ENCODE peak calls at places on chromosome 5, in four cellular contexts. Z, H, J and K are unnamed samples.
A peak's percentile ranks its signal among the peaks of the same experiment; 100 is the strongest.

GRCh38 chr5:5407924-5408323 is 14.6 kb upstream of the ICE1 start:
- DNase-seq in Z (no peak), J (no peak), H (no peak), K (no peak)

GRCh38 chr5:148697177-148697820 is 43.0 kb upstream of the HTR4 start:
- DNase-seq in Z (peak; percentile 42), J (no peak), H (peak; percentile 72), K (no peak)

GRCh38 chr5:133944263-133945230 is 23.9 kb downstream of the C5orf15 start:
- DNase-seq in J (peak; percentile 83), Z (peak; percentile 84), H (peak; percentile 60), K (peak; percentile 65)

GRCh38 chr5:137156175-137156574 is 343.0 kb downstream of the SPOCK1 start:
- DNase-seq in J (no peak), Z (no peak), H (no peak), K (no peak)

GRCh38 chr5:52638732-52639131 is 149.0 kb upstream of the ITGA1 start:
- DNase-seq in H (no peak), Z (no peak), J (no peak), K (no peak)

GRCh38 chr5:137372386-137373160 is 126.6 kb downstream of the SPOCK1 start:
- DNase-seq in H (no peak), J (no peak), Z (no peak), K (no peak)

GRCh38 chr5:174159327-174160247 is 114.1 kb downstream of the NSG2 start:
- DNase-seq in J (no peak), Z (no peak), H (peak; percentile 3), K (no peak)

GRCh38 chr5:139459451-139459934 is 3.0 kb downstream of the ECSCR start:
- DNase-seq in Z (no peak), H (no peak), J (no peak), K (no peak)

GRCh38 chr5:43631182-43631910 is 28.4 kb downstream of the NNT start:
- DNase-seq in H (peak; percentile 89), J (peak; percentile 78), Z (peak; percentile 94), K (peak; percentile 82)

GRCh38 chr5:153970496-153970895 is 68.2 kb downstream of the FAM114A2 start:
- DNase-seq in J (no peak), H (no peak), Z (no peak), K (no peak)

GRCh38 chr5:44774279-44774880 is 34.4 kb upstream of the MRPS30 start:
- DNase-seq in J (peak; percentile 42), H (peak; percentile 85), Z (peak; percentile 65), K (peak; percentile 48)

GRCh38 chr5:127898551-127899213 is 184.9 kb upstream of the SLC12A2 start:
- DNase-seq in Z (no peak), J (no peak), H (peak; percentile 62), K (no peak)

GRCh38 chr5:93883459-93883858 is 142.1 kb upstream of the POU5F2 start:
- DNase-seq in J (no peak), Z (no peak), H (peak; percentile 49), K (no peak)
- H2AFZ ChIP-seq in J (no peak overlapping the region), Z (no peak overlapping the region), H (no peak overlapping the region), K (no peak overlapping the region)

GRCh38 chr5:59040007-59040803 is 457.3 kb downstream of the RAB3C start:
- DNase-seq in J (no peak), Z (no peak), H (peak; percentile 81), K (no peak)
- H3K4me2 ChIP-seq in J (no peak overlapping the region), Z (peak overlapping the region; percentile 88), H (peak overlapping the region; percentile 55), K (peak overlapping the region; percentile 93)

DNA sequence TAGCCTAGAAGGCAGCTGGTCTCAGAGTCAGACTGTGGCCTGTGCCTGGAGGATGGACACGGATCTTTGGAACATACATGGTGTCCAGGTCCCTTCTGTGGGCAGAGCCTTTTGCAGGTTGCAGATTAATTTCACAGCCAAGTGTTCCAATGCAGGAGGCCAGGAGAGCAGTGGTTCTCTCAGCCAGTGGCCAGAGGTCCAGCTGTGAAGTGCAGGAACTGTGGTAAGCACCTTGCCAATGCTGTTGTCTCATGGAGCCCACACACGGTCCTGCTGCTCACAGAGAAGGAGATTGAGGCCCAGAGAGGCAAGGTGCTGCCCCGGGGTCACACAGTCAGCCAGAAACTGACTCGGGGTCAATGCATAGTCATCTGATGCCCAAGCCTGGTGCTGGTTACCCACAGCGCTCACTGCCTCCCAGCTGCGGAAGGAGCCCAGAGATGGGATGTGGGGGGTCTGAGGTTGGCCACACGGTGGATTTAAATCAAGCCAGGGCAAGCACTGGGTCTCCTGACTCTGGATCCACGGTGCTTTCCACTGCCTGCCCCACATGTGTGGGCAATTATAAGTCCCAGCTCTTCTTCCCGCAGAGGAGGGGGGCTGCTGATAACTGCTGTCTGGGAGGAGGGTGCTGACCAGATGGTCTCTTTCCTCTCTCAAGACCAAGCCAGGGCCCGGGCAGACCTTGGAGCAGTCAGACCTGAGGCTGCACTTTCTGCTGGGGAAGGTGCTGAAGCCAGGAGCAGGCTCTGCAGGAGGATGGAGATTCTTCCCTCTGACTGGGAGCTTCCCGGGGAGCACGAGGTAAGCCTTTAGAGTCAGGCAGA is 2.8 kb downstream of the PDGFRB start:
- DNase-seq in J (no peak), Z (no peak), H (no peak), K (no peak)
- H4K20me1 ChIP-seq in J (no peaks in the 10 kb centered on the region), Z (peaks cover 3% of the 10 kb centered on the region), H (no peaks in the 10 kb centered on the region), K (no peaks in the 10 kb centered on the region)

DNA sequence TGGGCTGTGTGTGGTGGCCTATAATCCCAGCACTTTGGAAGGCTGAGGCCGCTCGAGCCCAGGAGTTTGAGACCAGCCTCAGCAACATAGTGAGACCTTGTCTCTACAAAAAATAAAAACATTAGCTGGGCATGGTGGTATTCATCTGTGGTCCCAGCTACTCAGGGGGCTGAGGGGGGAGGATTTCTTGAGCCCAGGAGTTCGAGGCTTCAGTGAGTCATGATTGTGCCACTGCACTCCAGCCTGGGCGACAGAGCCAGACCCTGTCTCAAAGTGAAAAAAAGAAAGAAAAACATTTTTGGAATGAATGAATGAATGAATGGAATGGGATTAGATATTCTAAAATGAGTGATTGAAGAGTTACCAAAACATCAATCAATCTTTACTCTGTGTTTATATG is 85.8 kb downstream of the FGF1 start:
- DNase-seq in H (no peak), Z (no peak), J (no peak), K (no peak)
- H2AFZ ChIP-seq in H (no peak overlapping the region), Z (no peak overlapping the region), J (no peak overlapping the region), K (no peak overlapping the region)

DNA sequence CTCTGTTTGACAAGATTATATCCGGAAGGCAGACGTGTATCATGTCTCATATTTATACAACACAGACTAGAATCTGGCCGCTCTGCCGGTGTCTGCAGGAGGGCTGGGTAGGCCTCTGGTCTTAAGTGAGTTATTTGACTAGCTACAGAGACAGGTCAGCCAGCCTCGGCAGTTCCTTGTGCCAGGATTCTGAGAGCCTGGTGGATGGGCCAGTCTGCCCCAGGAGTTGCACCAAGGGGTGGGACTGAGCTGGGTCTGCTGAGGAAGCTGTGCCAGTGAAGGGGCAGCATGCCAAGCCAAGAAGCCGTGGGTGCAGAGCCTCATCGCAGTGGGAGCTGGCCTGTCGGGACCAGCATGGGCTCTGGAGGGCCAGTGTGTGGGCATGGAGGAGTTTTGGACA is 7.1 kb downstream of the SNX18 start:
- DNase-seq in Z (no peak), H (no peak), J (no peak), K (no peak)
- H3K4me2 ChIP-seq in Z (peak overlapping the region; percentile 78), H (peak overlapping the region; percentile 1), J (no peak overlapping the region), K (peak overlapping the region; percentile 81)